ENCODE peak calls at places on chromosome 22, in four cellular contexts. R, O, N and H are unnamed samples.

GRCh38 chr22:49887716-49888115 is 30.5 kb downstream of the ALG12 start:
- DNase-seq in R (no peak), O (no peak), N (no peak), H (no peak)

GRCh38 chr22:27424319-27424718 is 377.2 kb downstream of the MN1 start:
- DNase-seq in R (no peak), O (peak), N (no peak), H (no peak)

GRCh38 chr22:28910575-28911278 is 27.4 kb downstream of the ZNRF3 start:
- DNase-seq in R (no peak), O (no peak), N (no peak), H (no peak)

GRCh38 chr22:40436460-40437431 is 66.4 kb downstream of the SGSM3 start:
- DNase-seq in R (peak), O (peak), N (no peak), H (no peak)

GRCh38 chr22:41215409-41215808 is 10.3 kb downstream of the L3MBTL2 start:
- DNase-seq in R (no peak), O (no peak), N (no peak), H (no peak)

GRCh38 chr22:24060375-24060788 is 49.3 kb downstream of the CABIN1 start:
- DNase-seq in R (no peak), O (no peak), N (no peak), H (no peak)

GRCh38 chr22:49417833-49418232 is 409.8 kb downstream of the BRD1 start:
- DNase-seq in R (no peak), O (no peak), N (no peak), H (no peak)

GRCh38 chr22:24584871-24585411 is 7.9 kb downstream of the LRRC75B start:
- DNase-seq in R (no peak), O (no peak), N (peak), H (no peak)

DNA sequence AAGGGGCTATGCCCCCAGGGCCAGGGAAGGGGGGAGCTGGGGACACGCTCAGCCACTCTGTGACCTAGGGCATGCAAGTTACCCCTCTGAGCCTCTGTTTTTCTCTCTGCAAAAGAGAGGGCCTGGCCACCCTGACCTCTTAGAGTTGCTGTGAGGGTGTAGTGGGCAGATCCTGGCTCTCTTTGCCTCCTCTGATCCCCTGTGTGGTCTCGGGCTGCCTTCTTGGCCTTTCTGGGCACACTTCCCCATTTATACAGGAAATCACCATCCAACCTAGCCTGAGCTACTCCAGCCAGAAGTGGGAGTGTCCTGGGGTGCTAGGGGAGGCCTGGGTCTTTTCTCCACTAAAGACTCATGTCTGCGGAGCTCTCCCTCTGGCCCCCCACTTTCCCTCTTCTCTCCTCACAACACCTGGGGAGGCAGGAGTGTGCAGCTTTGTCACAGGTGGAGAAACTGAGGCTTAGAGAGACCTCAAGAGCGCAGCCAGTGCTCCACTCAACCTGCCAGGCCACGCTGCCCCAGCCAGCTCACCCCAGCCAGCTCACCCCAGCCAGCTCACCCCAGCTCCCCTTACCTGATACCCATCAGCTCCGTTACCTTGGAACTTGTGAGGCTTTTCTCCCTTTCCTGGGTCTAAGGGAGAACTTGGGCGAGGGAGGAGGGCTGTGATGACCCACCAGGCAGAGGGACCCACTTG is 1.4 kb downstream of the AIFM3 start:
- DNase-seq in R (no peak), O (peak), N (peak), H (no peak)
- TF ChIP-seq TEAD4 in R (peak), O (no peak), N (no peak), H (no peak)

GRCh38 chr22:44379817-44380560 is 67.2 kb upstream of the SHISAL1 start:
- DNase-seq in R (no peak), O (no peak), N (no peak), H (no peak)
- TF ChIP-seq TEAD4 in R (no peak), O (no peak), N (no peak), H (no peak)

DNA sequence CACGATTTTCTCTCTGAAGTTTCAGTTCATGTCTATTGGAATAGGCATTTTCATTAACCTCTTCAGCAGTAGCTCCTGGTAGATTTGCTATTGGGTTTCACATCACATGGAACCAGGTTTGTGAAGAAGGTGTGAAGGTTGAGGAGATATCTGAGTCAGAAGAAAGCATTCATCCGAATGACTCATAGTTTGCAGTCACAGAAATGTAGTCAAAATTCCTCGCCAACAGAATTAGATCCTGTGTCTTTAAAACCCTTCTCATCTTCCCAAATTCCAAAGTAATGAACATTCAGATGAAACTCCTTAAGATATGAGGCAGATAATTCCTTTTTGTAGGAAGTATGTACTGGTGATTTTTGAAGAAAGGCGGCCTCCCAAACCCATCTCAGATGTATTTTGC is 125.0 kb upstream of the LARGE1 start:
- DNase-seq in R (no peak), O (no peak), N (no peak), H (no peak)
- TF ChIP-seq TEAD4 in R (no peak), O (no peak), N (no peak), H (no peak)

GRCh38 chr22:35844886-35845285 is 127.2 kb downstream of the APOL5 start:
- DNase-seq in R (no peak), O (no peak), N (no peak), H (no peak)

GRCh38 chr22:35842954-35843353 is 125.3 kb downstream of the APOL5 start:
- DNase-seq in R (peak), O (peak), N (no peak), H (peak)

GRCh38 chr22:35839811-35840739 is 122.4 kb downstream of the APOL5 start:
- DNase-seq in R (peak), O (peak), N (peak), H (peak)

GRCh38 chr22:35841907-35842518 is 124.3 kb downstream of the APOL5 start:
- DNase-seq in R (no peak), O (no peak), N (no peak), H (no peak)

DNA sequence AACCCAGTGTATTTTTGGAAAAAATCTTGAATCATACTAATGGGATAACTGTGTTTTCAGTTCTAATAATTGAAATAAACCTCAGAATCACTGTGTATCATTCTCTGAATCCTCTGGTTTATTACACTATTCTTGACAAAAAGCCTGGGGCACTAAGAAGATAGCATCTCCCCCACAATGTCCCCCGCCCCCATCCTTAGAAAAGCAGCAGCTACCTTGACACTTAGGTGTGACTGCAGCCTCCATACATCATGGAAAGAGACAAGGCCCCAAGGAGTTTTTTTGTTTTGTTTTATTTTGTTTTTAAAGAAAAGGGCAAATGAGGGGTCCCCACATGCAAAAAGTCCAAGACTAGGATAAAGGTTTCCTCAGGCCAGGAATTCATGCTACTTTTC is 124.8 kb downstream of the APOL5 start:
- DNase-seq in R (no peak), O (no peak), N (no peak), H (no peak)
- TF ChIP-seq TEAD4 in R (no peak), O (no peak), N (no peak), H (no peak)

GRCh38 chr22:38618682-38619081 is 37.5 kb downstream of the FAM227A start:
- DNase-seq in R (no peak), O (no peak), N (no peak), H (no peak)
- TF ChIP-seq TEAD4 in R (no peak), O (no peak), N (no peak), H (no peak)

GRCh38 chr22:36239401-36240171 is at the start of gene APOL2:
- DNase-seq in R (peak), O (peak), N (peak), H (peak)

GRCh38 chr22:36237462-36238347 is 1.6 kb downstream of the APOL2 start:
- DNase-seq in R (no peak), O (no peak), N (no peak), H (no peak)

GRCh38 chr22:36236338-36237319 is 2.7 kb downstream of the APOL2 start:
- DNase-seq in R (no peak), O (no peak), N (no peak), H (no peak)

GRCh38 chr22:36239150-36239400 is 252 bp downstream of the APOL2 start:
- DNase-seq in R (no peak), O (peak), N (no peak), H (no peak)

GRCh38 chr22:36238348-36239149 is 778 bp downstream of the APOL2 start:
- DNase-seq in R (peak), O (peak), N (no peak), H (no peak)
- TF ChIP-seq TEAD4 in R (no peak), O (no peak), N (no peak), H (no peak)